ENCODE peak calls at places on chromosomes 16 and 17, in four cellular contexts. One of them, this sample, is unnamed.

GRCh38 chr16:6602401-6602800 is 730.2 kb upstream of the RBFOX1 start:
- DNase-seq in M059J: no peak
- DNase-seq in NCI-H774: no peak
- DNase-seq in choroid plexus epithelial cell: no peak
- DNase-seq in this sample: no peak

GRCh38 chr17:11035681-11036080 is 197.8 kb upstream of the PIRT start:
- DNase-seq in choroid plexus epithelial cell: no peak
- DNase-seq in NCI-H774: no peak
- DNase-seq in M059J: no peak
- DNase-seq in this sample: no peak

GRCh38 chr16:1125471-1125870 is 27.4 kb upstream of the CACNA1H start:
- DNase-seq in choroid plexus epithelial cell: peak; percentile 24
- DNase-seq in NCI-H774: no peak
- DNase-seq in M059J: peak; percentile 38
- DNase-seq in this sample: no peak

GRCh38 chr17:40345161-40346034 is 19.1 kb downstream of the GJD3 start:
- DNase-seq in choroid plexus epithelial cell: peak; percentile 62
- DNase-seq in NCI-H774: no peak
- DNase-seq in M059J: peak; percentile 67
- DNase-seq in this sample: peak; percentile 27

GRCh38 chr17:78780852-78781338 is 1.2 kb downstream of the CYTH1 start:
- DNase-seq in NCI-H774: no peak
- DNase-seq in choroid plexus epithelial cell: no peak
- DNase-seq in M059J: no peak
- DNase-seq in this sample: no peak

GRCh38 chr16:4315185-4316102 is at the start of gene GLIS2:
- DNase-seq in choroid plexus epithelial cell: peak; percentile 75
- DNase-seq in M059J: peak; percentile 69
- DNase-seq in NCI-H774: peak; percentile 70
- DNase-seq in this sample: no peak

GRCh38 chr17:80220709-80221215 is 535 bp downstream of the SLC26A11 start:
- DNase-seq in NCI-H774: no peak
- DNase-seq in M059J: no peak
- DNase-seq in choroid plexus epithelial cell: peak; percentile 7
- DNase-seq in this sample: no peak

GRCh38 chr17:4786111-4786491 is at the start of gene VMO1:
- DNase-seq in M059J: peak; percentile 54
- DNase-seq in NCI-H774: no peak
- DNase-seq in choroid plexus epithelial cell: no peak
- DNase-seq in this sample: no peak

GRCh38 chr17:67401106-67401505 is 24.0 kb downstream of the PITPNC1 start:
- DNase-seq in M059J: no peak
- DNase-seq in NCI-H774: no peak
- DNase-seq in choroid plexus epithelial cell: no peak
- DNase-seq in this sample: no peak

GRCh38 chr16:88923926-88924833 is 52.8 kb downstream of the CBFA2T3 start:
- DNase-seq in M059J: no peak
- DNase-seq in choroid plexus epithelial cell: no peak
- DNase-seq in NCI-H774: no peak
- DNase-seq in this sample: no peak

GRCh38 chr17:17724307-17724921 is 43.2 kb downstream of the RAI1 start:
- DNase-seq in choroid plexus epithelial cell: peak; percentile 61
- DNase-seq in M059J: no peak
- DNase-seq in NCI-H774: no peak
- DNase-seq in this sample: no peak

GRCh38 chr16:68839831-68840230 is 3.5 kb upstream of the TANGO6 start:
- DNase-seq in M059J: no peak
- DNase-seq in NCI-H774: no peak
- DNase-seq in choroid plexus epithelial cell: no peak
- DNase-seq in this sample: no peak

GRCh38 chr17:55674107-55674506 is 48.6 kb downstream of the TMEM100 start:
- DNase-seq in NCI-H774: no peak
- DNase-seq in choroid plexus epithelial cell: peak; percentile 39
- DNase-seq in M059J: no peak
- DNase-seq in this sample: peak; percentile 69

GRCh38 chr17:72151565-72152391 is 31.0 kb downstream of the SOX9 start:
- DNase-seq in NCI-H774: peak; percentile 35
- DNase-seq in choroid plexus epithelial cell: peak; percentile 38
- DNase-seq in M059J: peak; percentile 98
- DNase-seq in this sample: no peak

GRCh38 chr16:67184453-67185002 is 765 bp upstream of the MATCAP1 start:
- DNase-seq in choroid plexus epithelial cell: no peak
- DNase-seq in NCI-H774: no peak
- DNase-seq in M059J: no peak
- DNase-seq in this sample: no peak

GRCh38 chr17:49926886-49927285 is 42.1 kb upstream of the DLX4 start:
- DNase-seq in M059J: peak; percentile 25
- DNase-seq in choroid plexus epithelial cell: no peak
- DNase-seq in NCI-H774: no peak
- DNase-seq in this sample: no peak

GRCh38 chr16:65500007-65500406 is 378.1 kb upstream of the CDH11 start:
- DNase-seq in NCI-H774: no peak
- DNase-seq in M059J: peak; percentile 87
- DNase-seq in choroid plexus epithelial cell: no peak
- DNase-seq in this sample: no peak

GRCh38 chr16:11403534-11403795 is 58.2 kb downstream of the RMI2 start:
- DNase-seq in NCI-H774: no peak
- DNase-seq in choroid plexus epithelial cell: no peak
- DNase-seq in M059J: no peak
- DNase-seq in this sample: no peak

GRCh38 chr17:77807746-77808441 is 150.6 kb upstream of the TNRC6C start:
- DNase-seq in M059J: no peak
- DNase-seq in NCI-H774: no peak
- DNase-seq in choroid plexus epithelial cell: no peak
- DNase-seq in this sample: no peak

GRCh38 chr16:70703835-70704381 is 18.1 kb upstream of the MTSS2 start:
- DNase-seq in M059J: no peak
- DNase-seq in NCI-H774: no peak
- DNase-seq in choroid plexus epithelial cell: no peak
- DNase-seq in this sample: no peak

GRCh38 chr17:61406871-61407210 is 7.2 kb downstream of the TBX2 start:
- DNase-seq in choroid plexus epithelial cell: no peak
- DNase-seq in NCI-H774: no peak
- DNase-seq in M059J: no peak
- DNase-seq in this sample: no peak

GRCh38 chr17:62705116-62705515 is 77.6 kb downstream of the MRC2 start:
- DNase-seq in NCI-H774: no peak
- DNase-seq in M059J: peak; percentile 46
- DNase-seq in choroid plexus epithelial cell: no peak
- DNase-seq in this sample: no peak

GRCh38 chr16:64711596-64711995 is 410.3 kb downstream of the CDH11 start:
- DNase-seq in choroid plexus epithelial cell: no peak
- DNase-seq in M059J: no peak
- DNase-seq in NCI-H774: no peak
- DNase-seq in this sample: no peak

GRCh38 chr16:2855536-2855935 is 2.4 kb downstream of the PRSS22 start:
- DNase-seq in NCI-H774: no peak
- DNase-seq in choroid plexus epithelial cell: no peak
- DNase-seq in M059J: no peak
- DNase-seq in this sample: no peak

GRCh38 chr17:30368896-30369720 is 9.6 kb upstream of the CPD start:
- DNase-seq in choroid plexus epithelial cell: no peak
- DNase-seq in M059J: no peak
- DNase-seq in NCI-H774: peak; percentile 60
- DNase-seq in this sample: no peak

GRCh38 chr17:27530791-27531391 is 74.6 kb downstream of the KSR1 start:
- DNase-seq in M059J: no peak
- DNase-seq in NCI-H774: peak; percentile 77
- DNase-seq in choroid plexus epithelial cell: peak; percentile 85
- DNase-seq in this sample: peak; percentile 82

GRCh38 chr16:65884018-65884417 is 482.5 kb upstream of the CDH5 start:
- DNase-seq in choroid plexus epithelial cell: peak; percentile 5
- DNase-seq in NCI-H774: no peak
- DNase-seq in M059J: peak; percentile 65
- DNase-seq in this sample: no peak

GRCh38 chr17:78176548-78177025 is 8.2 kb downstream of the SYNGR2 start:
- DNase-seq in choroid plexus epithelial cell: peak; percentile 41
- DNase-seq in NCI-H774: no peak
- DNase-seq in M059J: no peak
- DNase-seq in this sample: no peak

This sample was measured in GF-D8.